ENCODE peak calls at places on chromosomes 1 and 21, in ten cellular contexts. One of them, this sample, is unnamed.

GRCh38 chr1:5297878-5298239 is 643.5 kb downstream of the AJAP1 start:
- DNase-seq in Jurkat, Clone E6-1: no peak
- DNase-seq in PC-3: no peak
- DNase-seq in astrocyte of the spinal cord: no peak
- DNase-seq in CD8-positive, alpha-beta T cell: no peak
- DNase-seq in left lung: no peak
- DNase-seq in cardiac fibroblast: no peak
- DNase-seq in fibroblast of lung: no peak
- DNase-seq in lower leg skin: no peak
- DNase-seq in brain microvascular endothelial cell: no peak
- DNase-seq in this sample: no peak

GRCh38 chr1:15195420-15196052 is 42.0 kb downstream of the TMEM51 start:
- DNase-seq in astrocyte of the spinal cord: no peak
- DNase-seq in brain microvascular endothelial cell: no peak
- DNase-seq in PC-3: peak
- DNase-seq in CD8-positive, alpha-beta T cell: no peak
- DNase-seq in cardiac fibroblast: no peak
- DNase-seq in left lung: no peak
- DNase-seq in lower leg skin: no peak
- DNase-seq in fibroblast of lung: no peak
- DNase-seq in Jurkat, Clone E6-1: no peak
- DNase-seq in this sample: no peak

GRCh38 chr1:229714964-229715603 is 89.0 kb downstream of the URB2 start:
- DNase-seq in Jurkat, Clone E6-1: peak
- DNase-seq in left lung: no peak
- DNase-seq in fibroblast of lung: no peak
- DNase-seq in brain microvascular endothelial cell: no peak
- DNase-seq in PC-3: peak
- DNase-seq in cardiac fibroblast: peak
- DNase-seq in CD8-positive, alpha-beta T cell: no peak
- DNase-seq in astrocyte of the spinal cord: no peak
- DNase-seq in lower leg skin: no peak
- DNase-seq in this sample: no peak

GRCh38 chr1:52554756-52555155 is 1.9 kb upstream of the TUT4 start:
- DNase-seq in lower leg skin: no peak
- DNase-seq in Jurkat, Clone E6-1: no peak
- DNase-seq in PC-3: no peak
- DNase-seq in astrocyte of the spinal cord: peak
- DNase-seq in CD8-positive, alpha-beta T cell: no peak
- DNase-seq in cardiac fibroblast: no peak
- DNase-seq in brain microvascular endothelial cell: no peak
- DNase-seq in left lung: no peak
- DNase-seq in fibroblast of lung: peak
- DNase-seq in this sample: no peak

GRCh38 chr21:36082140-36082742 is 12.4 kb downstream of the CBR1 start:
- DNase-seq in left lung: no peak
- DNase-seq in fibroblast of lung: no peak
- DNase-seq in CD8-positive, alpha-beta T cell: no peak
- DNase-seq in astrocyte of the spinal cord: no peak
- DNase-seq in lower leg skin: no peak
- DNase-seq in cardiac fibroblast: no peak
- DNase-seq in PC-3: peak
- DNase-seq in Jurkat, Clone E6-1: no peak
- DNase-seq in brain microvascular endothelial cell: no peak
- DNase-seq in this sample: no peak

GRCh38 chr1:6998267-6998666 is 213.0 kb downstream of the CAMTA1 start:
- DNase-seq in astrocyte of the spinal cord: no peak
- DNase-seq in left lung: no peak
- DNase-seq in lower leg skin: no peak
- DNase-seq in brain microvascular endothelial cell: no peak
- DNase-seq in CD8-positive, alpha-beta T cell: no peak
- DNase-seq in Jurkat, Clone E6-1: no peak
- DNase-seq in PC-3: peak
- DNase-seq in fibroblast of lung: no peak
- DNase-seq in cardiac fibroblast: no peak
- DNase-seq in this sample: no peak

GRCh38 chr1:57605933-57606332 is 182.1 kb upstream of the DAB1 start:
- DNase-seq in cardiac fibroblast: no peak
- DNase-seq in fibroblast of lung: no peak
- DNase-seq in left lung: no peak
- DNase-seq in astrocyte of the spinal cord: no peak
- DNase-seq in lower leg skin: no peak
- DNase-seq in PC-3: no peak
- DNase-seq in brain microvascular endothelial cell: no peak
- DNase-seq in CD8-positive, alpha-beta T cell: no peak
- DNase-seq in Jurkat, Clone E6-1: no peak
- DNase-seq in this sample: no peak

GRCh38 chr1:94828251-94828650 is 8.1 kb downstream of the SLC44A3 start:
- DNase-seq in brain microvascular endothelial cell: no peak
- DNase-seq in fibroblast of lung: peak
- DNase-seq in left lung: no peak
- DNase-seq in astrocyte of the spinal cord: no peak
- DNase-seq in lower leg skin: no peak
- DNase-seq in Jurkat, Clone E6-1: no peak
- DNase-seq in cardiac fibroblast: no peak
- DNase-seq in PC-3: peak
- DNase-seq in CD8-positive, alpha-beta T cell: no peak
- DNase-seq in this sample: no peak

GRCh38 chr1:172678990-172679772 is 20.3 kb downstream of the FASLG start:
- DNase-seq in astrocyte of the spinal cord: no peak
- DNase-seq in PC-3: no peak
- DNase-seq in brain microvascular endothelial cell: no peak
- DNase-seq in left lung: no peak
- DNase-seq in Jurkat, Clone E6-1: peak
- DNase-seq in cardiac fibroblast: no peak
- DNase-seq in CD8-positive, alpha-beta T cell: no peak
- DNase-seq in lower leg skin: no peak
- DNase-seq in fibroblast of lung: no peak
- DNase-seq in this sample: no peak

GRCh38 chr21:22120616-22121266 is 1122.5 kb downstream of the NCAM2 start:
- DNase-seq in astrocyte of the spinal cord: peak
- DNase-seq in CD8-positive, alpha-beta T cell: no peak
- DNase-seq in lower leg skin: no peak
- DNase-seq in cardiac fibroblast: peak
- DNase-seq in brain microvascular endothelial cell: no peak
- DNase-seq in fibroblast of lung: no peak
- DNase-seq in PC-3: peak
- DNase-seq in left lung: no peak
- DNase-seq in Jurkat, Clone E6-1: no peak
- DNase-seq in this sample: no peak

GRCh38 chr21:35860181-35860869 is 200.0 kb downstream of the SETD4 start:
- DNase-seq in Jurkat, Clone E6-1: no peak
- DNase-seq in brain microvascular endothelial cell: no peak
- DNase-seq in fibroblast of lung: no peak
- DNase-seq in CD8-positive, alpha-beta T cell: no peak
- DNase-seq in lower leg skin: no peak
- DNase-seq in cardiac fibroblast: no peak
- DNase-seq in PC-3: no peak
- DNase-seq in left lung: no peak
- DNase-seq in astrocyte of the spinal cord: no peak
- DNase-seq in this sample: no peak

DNA sequence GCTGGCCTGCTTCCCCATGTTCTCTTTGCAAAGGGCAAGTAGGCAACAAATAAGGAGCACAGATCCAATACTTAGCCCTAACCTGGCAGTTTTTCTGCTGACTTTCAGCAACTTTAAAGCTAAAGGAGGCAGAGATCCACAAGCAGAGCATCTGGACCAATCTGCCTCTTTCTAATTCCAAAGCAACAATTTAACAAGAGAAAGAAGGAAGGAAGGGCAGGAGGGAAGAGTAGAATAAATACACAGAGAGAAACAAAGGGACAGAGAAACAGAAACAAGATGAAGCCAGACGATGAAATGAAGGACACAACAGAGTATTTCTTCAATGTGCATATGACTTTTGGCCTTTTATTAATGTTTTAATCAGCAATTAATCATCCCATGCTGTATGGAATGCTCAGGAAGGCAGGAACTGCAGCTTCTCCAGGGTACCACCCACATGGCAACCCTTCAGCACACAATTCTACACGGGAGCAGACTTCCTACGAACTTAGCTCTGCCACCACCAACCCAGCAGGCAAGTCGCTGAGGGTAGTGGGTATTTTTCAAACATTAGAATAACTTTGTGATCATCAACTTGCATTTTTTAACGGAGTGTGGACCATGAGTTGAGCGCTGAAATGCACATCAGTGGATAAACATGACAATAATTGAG is 15.3 kb downstream of the CLCC1 start:
- DNase-seq in lower leg skin: no peak
- DNase-seq in astrocyte of the spinal cord: peak
- DNase-seq in CD8-positive, alpha-beta T cell: no peak
- DNase-seq in PC-3: no peak
- DNase-seq in brain microvascular endothelial cell: no peak
- DNase-seq in cardiac fibroblast: no peak
- DNase-seq in fibroblast of lung: peak
- DNase-seq in Jurkat, Clone E6-1: no peak
- DNase-seq in left lung: no peak
- DNase-seq in this sample: no peak
- H3K4me3 ChIP-seq in lower leg skin: no peak
- H3K4me3 ChIP-seq in astrocyte of the spinal cord: no peak
- H3K4me3 ChIP-seq in CD8-positive, alpha-beta T cell: no peak
- H3K4me3 ChIP-seq in PC-3: no peak
- H3K4me3 ChIP-seq in brain microvascular endothelial cell: no peak
- H3K4me3 ChIP-seq in cardiac fibroblast: no peak
- H3K4me3 ChIP-seq in fibroblast of lung: no peak
- H3K4me3 ChIP-seq in Jurkat, Clone E6-1: no peak
- H3K4me3 ChIP-seq in left lung: no peak
- H3K4me3 ChIP-seq in this sample: no peak

GRCh38 chr1:113916974-113917373 is 11.8 kb downstream of the DCLRE1B start:
- DNase-seq in CD8-positive, alpha-beta T cell: no peak
- DNase-seq in cardiac fibroblast: no peak
- DNase-seq in fibroblast of lung: no peak
- DNase-seq in Jurkat, Clone E6-1: no peak
- DNase-seq in brain microvascular endothelial cell: no peak
- DNase-seq in astrocyte of the spinal cord: no peak
- DNase-seq in left lung: no peak
- DNase-seq in lower leg skin: no peak
- DNase-seq in PC-3: no peak
- DNase-seq in this sample: no peak

GRCh38 chr1:113913887-113914664 is 8.9 kb downstream of the DCLRE1B start:
- DNase-seq in Jurkat, Clone E6-1: no peak
- DNase-seq in lower leg skin: no peak
- DNase-seq in left lung: no peak
- DNase-seq in PC-3: no peak
- DNase-seq in fibroblast of lung: no peak
- DNase-seq in CD8-positive, alpha-beta T cell: no peak
- DNase-seq in astrocyte of the spinal cord: no peak
- DNase-seq in brain microvascular endothelial cell: no peak
- DNase-seq in cardiac fibroblast: no peak
- DNase-seq in this sample: no peak

GRCh38 chr1:113912594-113913311 is 7.6 kb downstream of the DCLRE1B start:
- DNase-seq in fibroblast of lung: peak
- DNase-seq in Jurkat, Clone E6-1: no peak
- DNase-seq in CD8-positive, alpha-beta T cell: no peak
- DNase-seq in PC-3: peak
- DNase-seq in cardiac fibroblast: peak
- DNase-seq in brain microvascular endothelial cell: peak
- DNase-seq in astrocyte of the spinal cord: peak
- DNase-seq in left lung: no peak
- DNase-seq in lower leg skin: no peak
- DNase-seq in this sample: peak

GRCh38 chr1:113917400-113918082 is 11.6 kb upstream of the HIPK1 start:
- DNase-seq in lower leg skin: no peak
- DNase-seq in PC-3: peak
- DNase-seq in CD8-positive, alpha-beta T cell: no peak
- DNase-seq in Jurkat, Clone E6-1: no peak
- DNase-seq in brain microvascular endothelial cell: peak
- DNase-seq in cardiac fibroblast: peak
- DNase-seq in astrocyte of the spinal cord: no peak
- DNase-seq in left lung: no peak
- DNase-seq in fibroblast of lung: peak
- DNase-seq in this sample: no peak

DNA sequence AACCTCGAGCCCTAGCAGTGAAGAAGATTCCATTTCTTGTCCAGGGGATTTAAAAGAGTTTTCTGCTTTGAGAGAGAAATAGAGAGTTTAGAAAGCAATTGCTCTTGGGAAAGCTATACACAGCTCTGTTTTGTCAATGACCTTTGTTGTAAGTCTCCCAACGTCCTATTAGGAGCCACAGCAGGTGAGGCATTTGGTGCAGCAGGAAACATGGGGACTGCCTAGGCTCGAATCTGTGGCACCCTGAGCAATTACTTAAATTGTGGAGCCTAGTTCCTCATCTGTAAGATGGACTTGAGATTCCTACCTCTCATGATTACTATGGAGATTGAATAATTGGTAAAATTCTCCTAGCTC is 8.2 kb downstream of the DCLRE1B start:
- DNase-seq in left lung: no peak
- DNase-seq in lower leg skin: no peak
- DNase-seq in cardiac fibroblast: no peak
- DNase-seq in Jurkat, Clone E6-1: no peak
- DNase-seq in astrocyte of the spinal cord: no peak
- DNase-seq in brain microvascular endothelial cell: no peak
- DNase-seq in CD8-positive, alpha-beta T cell: no peak
- DNase-seq in fibroblast of lung: no peak
- DNase-seq in PC-3: no peak
- DNase-seq in this sample: no peak
- H3K4me3 ChIP-seq in left lung: no peak
- H3K4me3 ChIP-seq in lower leg skin: no peak
- H3K4me3 ChIP-seq in cardiac fibroblast: no peak
- H3K4me3 ChIP-seq in Jurkat, Clone E6-1: no peak
- H3K4me3 ChIP-seq in astrocyte of the spinal cord: no peak
- H3K4me3 ChIP-seq in brain microvascular endothelial cell: no peak
- H3K4me3 ChIP-seq in CD8-positive, alpha-beta T cell: no peak
- H3K4me3 ChIP-seq in fibroblast of lung: no peak
- H3K4me3 ChIP-seq in PC-3: no peak
- H3K4me3 ChIP-seq in this sample: no peak

DNA sequence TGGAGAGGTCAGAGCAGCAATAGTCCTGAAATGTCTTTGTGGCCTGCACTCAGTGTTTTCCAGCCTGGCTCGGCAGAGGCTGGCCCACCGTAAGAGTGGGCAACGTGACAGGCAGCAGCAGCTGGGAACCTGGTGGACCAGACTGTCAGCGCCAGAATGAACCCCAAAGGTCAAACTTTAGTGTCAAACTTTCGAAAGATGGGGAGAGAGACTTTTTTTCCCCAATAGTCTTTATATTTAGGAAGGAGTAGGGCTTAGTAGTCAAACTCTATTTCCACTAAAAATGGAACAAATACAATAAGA is 10.2 kb downstream of the BLACAT1 start:
- DNase-seq in cardiac fibroblast: no peak
- DNase-seq in CD8-positive, alpha-beta T cell: no peak
- DNase-seq in astrocyte of the spinal cord: no peak
- DNase-seq in fibroblast of lung: no peak
- DNase-seq in lower leg skin: no peak
- DNase-seq in left lung: no peak
- DNase-seq in PC-3: no peak
- DNase-seq in brain microvascular endothelial cell: no peak
- DNase-seq in Jurkat, Clone E6-1: no peak
- DNase-seq in this sample: no peak
- H3K4me3 ChIP-seq in cardiac fibroblast: no peak
- H3K4me3 ChIP-seq in CD8-positive, alpha-beta T cell: no peak
- H3K4me3 ChIP-seq in astrocyte of the spinal cord: no peak
- H3K4me3 ChIP-seq in fibroblast of lung: no peak
- H3K4me3 ChIP-seq in lower leg skin: no peak
- H3K4me3 ChIP-seq in left lung: no peak
- H3K4me3 ChIP-seq in PC-3: no peak
- H3K4me3 ChIP-seq in brain microvascular endothelial cell: no peak
- H3K4me3 ChIP-seq in Jurkat, Clone E6-1: no peak
- H3K4me3 ChIP-seq in this sample: no peak

DNA sequence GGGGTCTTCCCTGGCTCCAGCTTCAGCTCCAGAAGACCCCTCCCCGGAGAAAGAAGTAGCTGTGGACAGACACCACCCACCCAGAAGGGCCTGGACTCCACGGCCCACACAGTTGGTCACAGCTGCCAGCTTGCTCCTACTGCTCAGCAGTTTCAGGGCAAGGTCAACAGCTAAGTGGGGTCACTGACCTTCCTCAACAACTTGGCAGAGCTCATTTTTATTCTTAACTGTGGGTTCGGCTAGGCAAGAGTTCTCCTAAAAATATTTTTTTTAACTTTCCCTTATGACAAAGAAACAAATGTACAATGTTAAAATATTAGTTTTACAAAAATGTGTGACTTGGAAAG is 41.9 kb downstream of the CTNNBIP1 start:
- DNase-seq in lower leg skin: no peak
- DNase-seq in left lung: no peak
- DNase-seq in cardiac fibroblast: no peak
- DNase-seq in PC-3: no peak
- DNase-seq in fibroblast of lung: no peak
- DNase-seq in brain microvascular endothelial cell: no peak
- DNase-seq in astrocyte of the spinal cord: no peak
- DNase-seq in CD8-positive, alpha-beta T cell: no peak
- DNase-seq in Jurkat, Clone E6-1: no peak
- DNase-seq in this sample: no peak
- H3K4me3 ChIP-seq in lower leg skin: no peak
- H3K4me3 ChIP-seq in left lung: no peak
- H3K4me3 ChIP-seq in cardiac fibroblast: no peak
- H3K4me3 ChIP-seq in PC-3: no peak
- H3K4me3 ChIP-seq in fibroblast of lung: no peak
- H3K4me3 ChIP-seq in brain microvascular endothelial cell: no peak
- H3K4me3 ChIP-seq in astrocyte of the spinal cord: no peak
- H3K4me3 ChIP-seq in CD8-positive, alpha-beta T cell: no peak
- H3K4me3 ChIP-seq in Jurkat, Clone E6-1: no peak
- H3K4me3 ChIP-seq in this sample: no peak

This sample was measured in skeletal muscle cell.